ENCODE peak calls at places on chromosome 5, in nine cellular contexts. Q is A549, T is tibial nerve, E is body of pancreas, I is ovary, Z is heart left ventricle, N is spleen, S is breast epithelium, A is uterus. U is an unnamed sample.

GRCh38 chr5:111735829-111736228 is 21.2 kb downstream of the NREP start:
- DNase-seq in Q (peak; percentile 20), T (no peak), E (peak; percentile 25), I (peak; percentile 25), Z (peak; percentile 46), N (no peak), S (no peak), A (peak; percentile 51), U (no peak)

GRCh38 chr5:135486679-135487395 is 34.7 kb upstream of the TIFAB start:
- DNase-seq in Q (no peak), T (no peak), E (no peak), I (no peak), Z (no peak), N (no peak), S (no peak), A (no peak), U (no peak)

GRCh38 chr5:67211926-67212325 is 15.3 kb upstream of the CD180 start:
- DNase-seq in Q (peak; percentile 48), T (no peak), E (no peak), I (no peak), Z (no peak), N (no peak), S (no peak), A (no peak), U (no peak)

GRCh38 chr5:40184-40583 is 51.8 kb upstream of the PLEKHG4B start:
- DNase-seq in Q (no peak), T (no peak), E (no peak), I (no peak), Z (no peak), N (no peak), S (no peak), A (no peak), U (no peak)

GRCh38 chr5:18745591-18745987 is 1111.3 kb downstream of the TAF11L14 start:
- DNase-seq in Q (peak; percentile 26), T (no peak), E (no peak), I (peak; percentile 29), Z (peak; percentile 14), N (peak; percentile 80), S (no peak), A (no peak), U (no peak)

GRCh38 chr5:112125910-112126309 is 293.2 kb downstream of the EPB41L4A start:
- DNase-seq in Q (no peak), T (no peak), E (no peak), I (no peak), Z (no peak), N (no peak), S (no peak), A (no peak), U (no peak)

GRCh38 chr5:112228672-112229071 is 190.4 kb downstream of the EPB41L4A start:
- DNase-seq in Q (peak; percentile 90), T (peak; percentile 26), E (peak; percentile 94), I (peak; percentile 40), Z (peak; percentile 85), N (no peak), S (peak; percentile 84), A (peak; percentile 32), U (peak; percentile 47)

GRCh38 chr5:67012241-67012640 is 184.4 kb downstream of the CD180 start:
- DNase-seq in Q (no peak), T (no peak), E (no peak), I (no peak), Z (no peak), N (no peak), S (no peak), A (no peak), U (no peak)

GRCh38 chr5:65209341-65209740 is 272.4 kb downstream of the ADAMTS6 start:
- DNase-seq in Q (peak; percentile 11), T (no peak), E (no peak), I (no peak), Z (no peak), N (no peak), S (no peak), A (no peak), U (no peak)

GRCh38 chr5:143896981-143897380 is 85.0 kb downstream of the HMHB1 start:
- DNase-seq in Q (no peak), T (no peak), E (no peak), I (no peak), Z (no peak), N (no peak), S (no peak), A (no peak), U (no peak)

GRCh38 chr5:10607666-10608442 is 44.0 kb downstream of the ANKRD33B start:
- DNase-seq in Q (peak; percentile 63), T (peak; percentile 78), E (peak; percentile 59), I (no peak), Z (peak; percentile 54), N (no peak), S (no peak), A (peak; percentile 51), U (peak; percentile 34)

GRCh38 chr5:10615693-10616092 is 51.8 kb downstream of the ANKRD33B start:
- DNase-seq in Q (no peak), T (no peak), E (no peak), I (no peak), Z (no peak), N (no peak), S (no peak), A (no peak), U (no peak)

GRCh38 chr5:10610058-10610457 is 46.2 kb downstream of the ANKRD33B start:
- DNase-seq in Q (no peak), T (no peak), E (no peak), I (no peak), Z (no peak), N (no peak), S (no peak), A (no peak), U (no peak)

GRCh38 chr5:10611290-10611689 is 47.4 kb downstream of the ANKRD33B start:
- DNase-seq in Q (no peak), T (no peak), E (no peak), I (no peak), Z (no peak), N (no peak), S (no peak), A (no peak), U (no peak)

GRCh38 chr5:10612251-10612650 is 48.4 kb downstream of the ANKRD33B start:
- DNase-seq in Q (no peak), T (no peak), E (no peak), I (no peak), Z (no peak), N (no peak), S (no peak), A (no peak), U (no peak)
- TF ChIP-seq POLR2A in Q (no peak), T (no peak), E (no peak), I (no peak), Z (no peak), N (no peak), S (no peak), A (no peak), U (no peak)

GRCh38 chr5:53302524-53302923 is 177.9 kb upstream of the FST start:
- DNase-seq in Q (no peak), T (no peak), E (no peak), I (no peak), Z (no peak), N (no peak), S (no peak), A (no peak), U (no peak)
- H3K27ac ChIP-seq in Q (no peak overlapping the region), T (no peak overlapping the region), E (no peak overlapping the region), I (no peak overlapping the region), Z (no peak overlapping the region), N (no peak overlapping the region), S (no peak overlapping the region), A (no peak overlapping the region), U (no peak overlapping the region)

GRCh38 chr5:134177197-134178171 is 734 bp upstream of the SKP1 start:
- DNase-seq in Q (peak; percentile 39), T (peak; percentile 67), E (peak; percentile 74), I (peak; percentile 30), Z (peak; percentile 10), N (peak; percentile 81), S (no peak), A (peak; percentile 69), U (peak; percentile 81)
- TF ChIP-seq POLR2A in Q (peak; percentile 22), T (peak; percentile 29), E (no peak), I (no peak), Z (no peak), N (no peak), S (no peak), A (no peak), U (no peak)

DNA sequence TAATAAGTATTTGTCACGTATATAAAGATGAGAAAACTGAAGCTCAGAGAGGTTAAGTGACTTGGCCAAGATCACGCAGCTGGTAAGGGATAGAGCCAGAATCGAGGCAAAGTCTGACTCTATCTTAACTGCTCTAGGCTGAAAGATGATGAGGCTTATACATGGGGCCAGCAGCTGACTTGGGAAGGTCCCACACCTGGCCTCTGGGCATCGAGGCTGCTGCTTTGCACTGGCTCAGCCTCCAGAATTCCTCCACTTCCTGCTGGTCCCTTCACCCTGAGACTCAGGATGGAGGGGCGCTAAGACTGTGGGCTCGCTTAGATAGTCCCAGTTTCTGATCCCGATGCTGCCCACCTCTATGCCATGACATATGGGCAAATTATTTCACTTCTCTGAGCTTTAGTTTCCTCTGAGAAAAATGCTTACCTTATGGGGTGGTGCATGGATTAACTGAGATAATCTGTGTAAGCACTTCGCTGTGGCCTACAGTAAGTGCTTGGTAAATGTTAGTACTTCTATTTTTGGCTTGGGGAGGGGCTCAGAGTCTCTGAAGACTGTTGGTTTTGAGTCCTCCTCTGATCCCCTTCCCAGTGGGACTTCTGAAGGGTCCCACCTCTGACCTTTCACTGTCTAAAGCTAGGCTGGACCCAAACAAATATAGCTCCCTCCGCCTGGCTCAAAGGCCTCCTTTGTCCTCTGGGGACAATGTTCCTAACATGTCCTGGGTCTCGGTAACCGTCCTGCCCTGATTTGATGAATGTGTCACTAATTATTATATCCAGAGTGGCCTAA is 35.0 kb downstream of the CAMK2A start:
- DNase-seq in Q (no peak), T (no peak), E (no peak), I (no peak), Z (peak; percentile 33), N (no peak), S (no peak), A (no peak), U (no peak)
- H3K27ac ChIP-seq in Q (no peak overlapping the region), T (no peak overlapping the region), E (no peak overlapping the region), I (no peak overlapping the region), Z (no peak overlapping the region), N (no peak overlapping the region), S (no peak overlapping the region), A (no peak overlapping the region), U (no peak overlapping the region)

GRCh38 chr5:95784514-95785302 is 37.8 kb downstream of the GLRX start:
- DNase-seq in Q (no peak), T (peak; percentile 4), E (no peak), I (no peak), Z (no peak), N (no peak), S (no peak), A (no peak), U (no peak)

GRCh38 chr5:95788493-95788892 is 34.0 kb downstream of the GLRX start:
- DNase-seq in Q (no peak), T (peak; percentile 2), E (no peak), I (no peak), Z (no peak), N (no peak), S (no peak), A (no peak), U (no peak)

GRCh38 chr5:95783661-95784060 is 38.9 kb downstream of the GLRX start:
- DNase-seq in Q (no peak), T (no peak), E (no peak), I (no peak), Z (no peak), N (no peak), S (no peak), A (no peak), U (no peak)

GRCh38 chr5:95782166-95782565 is 40.4 kb downstream of the GLRX start:
- DNase-seq in Q (no peak), T (no peak), E (no peak), I (no peak), Z (no peak), N (no peak), S (no peak), A (no peak), U (no peak)

GRCh38 chr5:95786821-95787408 is 35.6 kb downstream of the GLRX start:
- DNase-seq in Q (no peak), T (no peak), E (no peak), I (no peak), Z (no peak), N (no peak), S (no peak), A (no peak), U (no peak)
- TF ChIP-seq POLR2A in Q (no peak), T (no peak), E (no peak), I (no peak), Z (no peak), N (no peak), S (no peak), A (no peak), U (no peak)